ENCODE peak calls at places on chromosomes 2 and 18, in ten cellular contexts. H is NCI-H1694; P is glomerular endothelial cell; N is EH; J is NCI-H510A treated with DMSO at 0.1 percent for 48 hours; B is coronary artery; T is non-pigmented ciliary epithelial cell; S is activated CD4-positive, alpha-beta T cell treated with anti-CD3 and anti-CD28 coated beads for 24 hours; L is foreskin melanocyte; E is PC-3. F is an unnamed sample.

GRCh38 chr2:71685073-71685848 is 231.9 kb downstream of the DYSF start:
- DNase-seq in H (no peak), P (no peak), N (no peak), J (no peak), B (no peak), T (no peak), S (no peak), L (no peak), E (no peak), F (no peak)

GRCh38 chr2:43623052-43623451 is 14.0 kb upstream of the PLEKHH2 start:
- DNase-seq in H (no peak), P (no peak), N (peak; percentile 10), J (no peak), B (no peak), T (no peak), S (no peak), L (peak; percentile 19), E (no peak), F (no peak)

GRCh38 chr2:29262681-29263260 is 147.6 kb downstream of the CLIP4 start:
- DNase-seq in H (no peak), P (no peak), N (no peak), J (peak; percentile 5), B (no peak), T (no peak), S (no peak), L (peak; percentile 94), E (no peak), F (no peak)

GRCh38 chr2:178403671-178404379 is 47.1 kb downstream of the PRKRA start:
- DNase-seq in H (no peak), P (no peak), N (no peak), J (no peak), B (no peak), T (no peak), S (no peak), L (no peak), E (no peak), F (no peak)

GRCh38 chr2:237558918-237559645 is 7.3 kb upstream of the PRLH start:
- DNase-seq in H (peak; percentile 59), P (no peak), N (peak; percentile 96), J (peak; percentile 92), B (no peak), T (no peak), S (no peak), L (peak; percentile 64), E (peak; percentile 34), F (peak; percentile 64)

GRCh38 chr2:19038096-19039015 is 320.1 kb downstream of the OSR1 start:
- DNase-seq in H (no peak), P (no peak), N (peak; percentile 87), J (no peak), B (no peak), T (no peak), S (no peak), L (peak; percentile 57), E (peak; percentile 81), F (peak; percentile 79)

GRCh38 chr18:35347991-35348390 is 3.8 kb upstream of the ZNF24 start:
- DNase-seq in H (no peak), P (no peak), N (no peak), J (no peak), B (no peak), T (no peak), S (no peak), L (no peak), E (no peak), F (no peak)

GRCh38 chr2:37343537-37344434 is 644 bp upstream of the QPCT start:
- DNase-seq in H (no peak), P (no peak), N (peak; percentile 50), J (peak; percentile 70), B (no peak), T (peak; percentile 43), S (no peak), L (peak; percentile 65), E (peak; percentile 31), F (peak; percentile 76)

GRCh38 chr2:5685225-5685624 is 7.0 kb upstream of the SOX11 start:
- DNase-seq in H (no peak), P (no peak), N (no peak), J (peak; percentile 25), B (no peak), T (no peak), S (no peak), L (no peak), E (no peak), F (no peak)

GRCh38 chr2:73268368-73268830 is 15.9 kb downstream of the FBXO41 start:
- DNase-seq in H (no peak), P (no peak), N (no peak), J (peak; percentile 56), B (no peak), T (no peak), S (no peak), L (no peak), E (no peak), F (no peak)

GRCh38 chr2:98464772-98465310 is 20.2 kb downstream of the INPP4A start:
- DNase-seq in H (no peak), P (no peak), N (no peak), J (no peak), B (no peak), T (no peak), S (no peak), L (no peak), E (no peak), F (peak; percentile 14)